ENCODE peak calls at places on chromosomes 3 and 15, in eight cellular contexts. F is aorta, I is SJSA1, G is PC-3, W is GM23338, N is heart right ventricle, K is body of pancreas, Y is kidney. S is an unnamed sample. For H3K4me1, the result is how much of the 10 kb centered on the place peaks cover.

GRCh38 chr3:186368717-186369116 is 6.7 kb upstream of the DGKG start:
- DNase-seq in F (no peak), I (no peak), G (no peak), W (no peak), N (no peak), K (no peak), Y (no peak), S (no peak)

GRCh38 chr15:39084683-39085530 is 496.0 kb upstream of the THBS1 start:
- DNase-seq in F (peak), I (peak), G (no peak), W (no peak), N (no peak), K (peak), Y (no peak), S (no peak)

GRCh38 chr3:70277304-70277703 is 35.1 kb downstream of the MDFIC2 start:
- DNase-seq in F (no peak), I (no peak), G (peak), W (no peak), N (no peak), K (no peak), Y (no peak), S (no peak)

GRCh38 chr15:72902929-72903260 is 119.3 kb upstream of the ADPGK start:
- DNase-seq in F (no peak), I (no peak), G (no peak), W (no peak), N (no peak), K (no peak), Y (no peak), S (no peak)

GRCh38 chr3:79086514-79086913 is 681.3 kb downstream of the ROBO1 start:
- DNase-seq in F (no peak), I (peak), G (peak), W (peak), N (no peak), K (peak), Y (no peak), S (peak)

GRCh38 chr3:9192238-9192637 is 57.2 kb downstream of the SRGAP3 start:
- DNase-seq in F (no peak), I (no peak), G (no peak), W (no peak), N (no peak), K (peak), Y (no peak), S (no peak)

GRCh38 chr3:40997711-40998519 is 201.4 kb upstream of the CTNNB1 start:
- DNase-seq in F (no peak), I (no peak), G (no peak), W (no peak), N (no peak), K (no peak), Y (peak), S (no peak)

GRCh38 chr3:57983734-57984518 is 24.3 kb upstream of the FLNB start:
- DNase-seq in F (peak), I (peak), G (peak), W (no peak), N (peak), K (peak), Y (peak), S (peak)

GRCh38 chr15:38378162-38378560 is 75.8 kb upstream of the FAM98B start:
- DNase-seq in F (peak), I (no peak), G (no peak), W (no peak), N (peak), K (peak), Y (peak), S (no peak)

GRCh38 chr15:64856429-64857145 is 14.9 kb downstream of the PLEKHO2 start:
- DNase-seq in F (peak), I (peak), G (no peak), W (no peak), N (peak), K (no peak), Y (peak), S (no peak)

GRCh38 chr3:60276615-60277014 is 974.6 kb downstream of the FHIT start:
- DNase-seq in F (no peak), I (no peak), G (no peak), W (no peak), N (no peak), K (no peak), Y (no peak), S (no peak)

DNA sequence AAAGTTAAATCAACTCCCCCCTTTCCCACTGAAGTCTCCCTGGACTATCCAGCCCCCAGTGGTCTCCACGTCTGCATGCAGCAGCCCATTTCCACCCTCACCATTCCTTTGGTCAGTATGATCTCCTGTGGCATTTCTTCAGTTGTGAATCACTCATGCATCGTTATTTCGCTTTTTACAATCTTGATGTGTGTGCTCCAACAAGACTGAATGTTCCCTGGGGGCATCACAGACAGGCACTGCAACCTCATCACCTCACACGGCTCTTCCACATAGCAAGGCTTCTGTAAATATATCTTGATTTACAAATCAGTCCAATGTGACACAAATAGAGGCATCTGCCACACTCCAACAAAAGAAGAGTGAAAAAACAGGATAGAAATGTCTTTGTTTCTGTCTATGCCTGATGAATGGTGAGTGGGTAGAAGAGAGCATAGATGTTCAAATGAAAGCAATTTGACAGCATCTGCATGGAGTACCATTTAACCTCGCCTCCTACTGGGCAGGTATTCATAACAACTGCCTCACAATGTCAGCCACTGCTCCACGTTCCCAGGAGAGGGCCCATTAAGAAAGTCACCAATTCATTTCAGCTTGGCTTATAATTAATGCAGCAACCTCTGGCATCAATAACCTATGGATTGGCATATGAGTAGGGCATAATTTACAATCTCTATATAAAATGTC is 5.2 kb downstream of the HEG1 start:
- DNase-seq in F (no peak), I (no peak), G (no peak), W (peak), N (no peak), K (no peak), Y (no peak), S (no peak)
- H3K4me1 ChIP-seq in F (under half), I (half or more), G (under half), W (under half), N (half or more), K (under half), Y (under half), S (half or more)

DNA sequence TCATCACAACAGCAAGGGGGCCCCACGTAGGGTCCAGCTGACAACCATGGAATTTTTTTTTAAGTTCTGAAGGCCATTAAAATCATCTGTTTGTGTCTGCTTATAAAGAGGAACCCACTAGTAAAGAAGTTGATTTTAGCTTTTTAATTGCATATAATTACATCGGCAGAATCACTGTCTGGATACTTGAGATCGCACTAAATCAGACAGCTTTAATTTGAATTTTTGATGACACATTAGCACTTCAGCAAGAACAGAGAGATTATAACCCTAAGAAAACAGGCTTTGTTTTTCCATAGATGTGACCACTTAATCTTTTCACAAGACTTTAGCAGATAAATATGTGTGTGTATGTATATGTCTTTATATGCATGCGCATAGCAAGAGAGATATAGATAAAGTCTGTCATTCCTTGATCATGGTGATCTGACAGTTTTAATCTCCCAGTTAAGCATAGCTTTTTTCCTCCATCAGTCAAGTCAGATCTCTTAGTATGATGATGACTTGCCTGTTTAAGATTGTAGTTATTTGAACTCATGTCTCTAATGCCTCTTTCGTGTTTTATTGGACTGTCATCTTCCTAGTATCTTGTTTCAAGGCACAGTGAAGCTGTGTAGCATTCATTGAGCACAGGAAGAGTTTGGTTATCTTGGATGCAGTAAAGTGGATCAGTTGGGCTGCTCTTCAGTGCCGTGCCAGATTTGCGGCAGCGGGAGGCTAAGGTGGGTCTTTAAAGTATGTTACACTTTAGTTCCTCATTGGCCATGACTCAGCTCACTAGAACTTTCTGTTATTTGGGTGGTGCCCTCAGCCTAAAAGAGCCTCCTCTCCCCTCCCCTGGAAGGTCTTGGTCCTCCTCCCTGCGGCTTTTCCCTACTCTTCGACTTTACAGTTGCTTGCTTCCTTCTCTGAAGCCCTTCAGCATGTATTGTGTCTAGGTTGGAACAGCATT is 45.9 kb upstream of the SKOR1 start:
- DNase-seq in F (no peak), I (no peak), G (no peak), W (no peak), N (no peak), K (no peak), Y (no peak), S (no peak)
- H3K4me1 ChIP-seq in F (under half), I (under half), G (under half), W (under half), N (under half), K (under half), Y (under half), S (under half)

GRCh38 chr3:11619461-11619860 is 24.3 kb downstream of the VGLL4 start:
- DNase-seq in F (no peak), I (no peak), G (no peak), W (no peak), N (no peak), K (no peak), Y (no peak), S (no peak)
- H3K4me1 ChIP-seq in F (under half), I (under half), G (under half), W (under half), N (under half), K (under half), Y (under half), S (half or more)

GRCh38 chr15:67924359-67924974 is 84.6 kb upstream of the RNU6-1 start:
- DNase-seq in F (no peak), I (no peak), G (no peak), W (no peak), N (no peak), K (no peak), Y (no peak), S (no peak)
- H3K4me1 ChIP-seq in F (under half), I (under half), G (under half), W (under half), N (under half), K (under half), Y (under half), S (under half)

GRCh38 chr3:26807272-26807671 is 184.7 kb downstream of the LRRC3B start:
- DNase-seq in F (no peak), I (no peak), G (no peak), W (no peak), N (no peak), K (no peak), Y (no peak), S (no peak)
- H3K4me1 ChIP-seq in F (under half), I (under half), G (under half), W (under half), N (under half), K (under half), Y (under half), S (under half)

GRCh38 chr15:70479056-70479455 is 284.3 kb downstream of the UACA start:
- DNase-seq in F (no peak), I (no peak), G (no peak), W (no peak), N (no peak), K (no peak), Y (no peak), S (no peak)
- H3K4me1 ChIP-seq in F (under half), I (under half), G (under half), W (under half), N (under half), K (under half), Y (under half), S (under half)

GRCh38 chr3:46351646-46352045 is 2.3 kb upstream of the CCR2 start:
- DNase-seq in F (no peak), I (no peak), G (peak), W (no peak), N (no peak), K (no peak), Y (no peak), S (no peak)

GRCh38 chr3:46353639-46354410 is at the start of gene CCR2:
- DNase-seq in F (no peak), I (no peak), G (no peak), W (no peak), N (no peak), K (no peak), Y (no peak), S (no peak)

GRCh38 chr3:46354984-46355383 is 1.1 kb downstream of the CCR2 start:
- DNase-seq in F (no peak), I (no peak), G (no peak), W (no peak), N (no peak), K (no peak), Y (no peak), S (no peak)

GRCh38 chr3:46354478-46354877 is 567 bp downstream of the CCR2 start:
- DNase-seq in F (no peak), I (no peak), G (no peak), W (no peak), N (no peak), K (no peak), Y (no peak), S (no peak)

DNA sequence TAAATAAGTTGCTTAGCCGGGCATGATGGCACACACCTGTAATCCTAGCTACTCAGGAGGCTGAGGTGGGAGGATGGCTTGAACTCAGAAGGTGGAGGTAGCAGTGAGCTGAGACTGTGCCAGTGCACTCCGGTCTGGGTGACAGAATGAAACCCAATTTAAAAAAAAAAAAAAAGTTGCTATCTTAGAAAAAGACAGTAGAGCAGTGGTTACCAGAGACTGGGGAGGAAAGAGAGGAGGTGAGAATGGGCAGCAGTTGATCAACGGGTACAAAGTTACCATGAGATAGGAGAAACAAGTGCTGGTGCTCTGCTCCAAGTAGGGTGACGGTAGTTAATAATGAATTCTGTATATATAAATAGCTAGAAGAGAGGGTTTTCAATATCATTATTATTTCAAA is 821 bp upstream of the CCR2 start:
- DNase-seq in F (no peak), I (no peak), G (no peak), W (no peak), N (no peak), K (no peak), Y (no peak), S (no peak)
- H3K4me1 ChIP-seq in F (under half), I (under half), G (under half), W (under half), N (under half), K (under half), Y (under half), S (under half)

GRCh38 chr3:62968128-62968527 is 92.9 kb upstream of the CADPS start:
- DNase-seq in F (no peak), I (no peak), G (no peak), W (no peak), N (no peak), K (no peak), Y (no peak), S (no peak)

GRCh38 chr3:62961874-62962556 is 86.8 kb upstream of the CADPS start:
- DNase-seq in F (no peak), I (no peak), G (no peak), W (no peak), N (no peak), K (no peak), Y (no peak), S (no peak)

GRCh38 chr3:62962656-62963055 is 87.4 kb upstream of the CADPS start:
- DNase-seq in F (no peak), I (no peak), G (no peak), W (no peak), N (no peak), K (no peak), Y (no peak), S (no peak)

GRCh38 chr3:62965311-62965710 is 90.1 kb upstream of the CADPS start:
- DNase-seq in F (no peak), I (no peak), G (no peak), W (no peak), N (no peak), K (no peak), Y (no peak), S (no peak)
- H3K4me1 ChIP-seq in F (under half), I (under half), G (under half), W (under half), N (under half), K (under half), Y (under half), S (under half)

DNA sequence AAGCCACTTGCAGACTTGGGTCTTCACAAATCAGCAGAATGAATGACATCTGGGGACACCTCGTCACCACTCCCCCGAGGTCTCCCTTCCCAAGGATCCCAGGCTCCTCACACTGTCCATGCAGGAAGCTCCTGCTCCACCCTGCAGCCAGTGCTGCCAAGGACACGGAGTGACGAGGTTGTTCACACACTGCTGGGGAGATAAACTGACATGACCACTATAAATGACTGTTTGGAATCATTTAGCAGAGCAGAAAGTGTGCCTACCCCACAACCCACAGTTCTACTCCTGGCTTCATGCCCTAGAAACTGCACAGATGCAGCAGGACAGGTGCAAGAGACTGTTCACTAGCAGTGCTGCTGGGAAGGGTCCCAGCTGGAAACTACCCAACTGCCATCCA is 19.7 kb upstream of the PRSS50 start:
- DNase-seq in F (no peak), I (no peak), G (no peak), W (no peak), N (no peak), K (no peak), Y (no peak), S (no peak)
- H3K4me1 ChIP-seq in F (under half), I (under half), G (under half), W (under half), N (under half), K (under half), Y (under half), S (under half)

S was measured in Panc1.